ENCODE peak calls at places on chromosomes 5 and 9, in five cellular contexts. B is progenitor cell of endocrine pancreas; F is stimulated activated CD4-positive, alpha-beta T cell treated with anti-CD3 and anti-CD28 coated beads, TNF-alpha, amount 100 ng/mL, for 1 hour; X is thyroid gland; O is renal cortical epithelial cell. N is an unnamed sample.

GRCh38 chr5:140556438-140556837 is 835 bp downstream of the SRA1 start:
- DNase-seq in B (no peak), F (no peak), X (no peak), O (no peak), N (no peak)

GRCh38 chr5:159034083-159034824 is 65.5 kb downstream of the EBF1 start:
- DNase-seq in B (no peak), F (no peak), X (no peak), O (peak; percentile 44), N (no peak)

GRCh38 chr5:76084496-76085285 is 1.5 kb downstream of the SV2C start:
- DNase-seq in B (peak; percentile 13), F (no peak), X (peak; percentile 49), O (no peak), N (no peak)

GRCh38 chr5:126918624-126918957 is 111.8 kb downstream of the MARCHF3 start:
- DNase-seq in B (no peak), F (no peak), X (no peak), O (no peak), N (no peak)

GRCh38 chr5:135329101-135329912 is 69.7 kb downstream of the MACROH2A1 start:
- DNase-seq in B (no peak), F (no peak), X (no peak), O (no peak), N (no peak)

GRCh38 chr9:69056416-69056815 is 20.9 kb downstream of the FXN start:
- DNase-seq in B (no peak), F (no peak), X (no peak), O (no peak), N (no peak)

GRCh38 chr5:143542798-143543144 is 139.3 kb upstream of the NR3C1 start:
- DNase-seq in B (no peak), F (no peak), X (no peak), O (no peak), N (no peak)

GRCh38 chr5:135174315-135175096 is 140.5 kb upstream of the PITX1 start:
- DNase-seq in B (no peak), F (no peak), X (no peak), O (no peak), N (no peak)

GRCh38 chr9:23851024-23851629 is 25.1 kb upstream of the ELAVL2 start:
- DNase-seq in B (peak; percentile 35), F (no peak), X (peak; percentile 21), O (no peak), N (no peak)

GRCh38 chr5:176730815-176731475 is 79.4 kb upstream of the UNC5A start:
- DNase-seq in B (no peak), F (no peak), X (no peak), O (no peak), N (peak; percentile 19)

GRCh38 chr9:88418715-88419540 is 30.7 kb downstream of the SPIN1 start:
- DNase-seq in B (no peak), F (no peak), X (no peak), O (no peak), N (no peak)

GRCh38 chr5:73499756-73500155 is 1.5 kb downstream of the BTF3 start:
- DNase-seq in B (no peak), F (no peak), X (no peak), O (no peak), N (no peak)

GRCh38 chr9:71690058-71690691 is 78.1 kb downstream of the CEMIP2 start:
- DNase-seq in B (no peak), F (no peak), X (no peak), O (no peak), N (no peak)

GRCh38 chr9:89754223-89754622 is 149.4 kb downstream of the GADD45G start:
- DNase-seq in B (no peak), F (no peak), X (no peak), O (no peak), N (no peak)